ENCODE peak calls at places on chromosomes 13 and 19, in six cellular contexts. One of them, this sample, is unnamed.

GRCh38 chr19:33799507-33799906 is 2.8 kb downstream of the KCTD15 start:
- DNase-seq in CD8-positive, alpha-beta T cell: no peak
- DNase-seq in GM06990: no peak
- DNase-seq in BE2C: peak; percentile 72
- DNase-seq in foreskin fibroblast: no peak
- DNase-seq in psoas muscle: no peak
- DNase-seq in this sample: no peak

GRCh38 chr13:100100115-100100879 is 11.4 kb downstream of the PCCA start:
- DNase-seq in CD8-positive, alpha-beta T cell: no peak
- DNase-seq in GM06990: no peak
- DNase-seq in BE2C: no peak
- DNase-seq in foreskin fibroblast: peak; percentile 70
- DNase-seq in psoas muscle: no peak
- DNase-seq in this sample: no peak

GRCh38 chr13:99433543-99434075 is 67.7 kb upstream of the TM9SF2 start:
- DNase-seq in CD8-positive, alpha-beta T cell: no peak
- DNase-seq in GM06990: no peak
- DNase-seq in BE2C: no peak
- DNase-seq in foreskin fibroblast: no peak
- DNase-seq in psoas muscle: no peak
- DNase-seq in this sample: no peak

GRCh38 chr13:71477735-71478134 is 389.3 kb downstream of the DACH1 start:
- DNase-seq in CD8-positive, alpha-beta T cell: no peak
- DNase-seq in GM06990: no peak
- DNase-seq in BE2C: no peak
- DNase-seq in foreskin fibroblast: peak; percentile 1
- DNase-seq in psoas muscle: no peak
- DNase-seq in this sample: no peak

GRCh38 chr13:98050041-98050466 is 92.8 kb upstream of the FARP1 start:
- DNase-seq in CD8-positive, alpha-beta T cell: no peak
- DNase-seq in GM06990: no peak
- DNase-seq in BE2C: peak; percentile 66
- DNase-seq in foreskin fibroblast: peak; percentile 35
- DNase-seq in psoas muscle: no peak
- DNase-seq in this sample: no peak

GRCh38 chr13:69617587-69617986 is 490.0 kb upstream of the ATXN8OS start:
- DNase-seq in CD8-positive, alpha-beta T cell: no peak
- DNase-seq in GM06990: no peak
- DNase-seq in BE2C: no peak
- DNase-seq in foreskin fibroblast: no peak
- DNase-seq in psoas muscle: no peak
- DNase-seq in this sample: no peak

GRCh38 chr19:1292419-1293151 is 6.9 kb downstream of the EFNA2 start:
- DNase-seq in CD8-positive, alpha-beta T cell: no peak
- DNase-seq in GM06990: no peak
- DNase-seq in BE2C: no peak
- DNase-seq in foreskin fibroblast: no peak
- DNase-seq in psoas muscle: no peak
- DNase-seq in this sample: no peak

GRCh38 chr19:1217366-1217765 is 11.8 kb downstream of the STK11 start:
- DNase-seq in CD8-positive, alpha-beta T cell: no peak
- DNase-seq in GM06990: no peak
- DNase-seq in BE2C: peak; percentile 47
- DNase-seq in foreskin fibroblast: no peak
- DNase-seq in psoas muscle: no peak
- DNase-seq in this sample: no peak

GRCh38 chr19:51372649-51373504 is at the start of gene NKG7:
- DNase-seq in CD8-positive, alpha-beta T cell: peak; percentile 39
- DNase-seq in GM06990: peak; percentile 68
- DNase-seq in BE2C: no peak
- DNase-seq in foreskin fibroblast: no peak
- DNase-seq in psoas muscle: no peak
- DNase-seq in this sample: no peak

GRCh38 chr19:12450817-12451216 is 10.0 kb upstream of the ZNF443 start:
- DNase-seq in CD8-positive, alpha-beta T cell: no peak
- DNase-seq in GM06990: no peak
- DNase-seq in BE2C: no peak
- DNase-seq in foreskin fibroblast: no peak
- DNase-seq in psoas muscle: no peak
- DNase-seq in this sample: no peak

GRCh38 chr13:73168993-73169401 is 110.2 kb downstream of the KLF5 start:
- DNase-seq in CD8-positive, alpha-beta T cell: no peak
- DNase-seq in GM06990: no peak
- DNase-seq in BE2C: no peak
- DNase-seq in foreskin fibroblast: peak; percentile 29
- DNase-seq in psoas muscle: no peak
- DNase-seq in this sample: no peak

GRCh38 chr13:61045197-61045596 is 370.5 kb downstream of the PCDH20 start:
- DNase-seq in CD8-positive, alpha-beta T cell: no peak
- DNase-seq in GM06990: no peak
- DNase-seq in BE2C: no peak
- DNase-seq in foreskin fibroblast: no peak
- DNase-seq in psoas muscle: no peak
- DNase-seq in this sample: no peak

GRCh38 chr19:548841-549830 is 5.3 kb downstream of the GZMM start:
- DNase-seq in CD8-positive, alpha-beta T cell: no peak
- DNase-seq in GM06990: no peak
- DNase-seq in BE2C: no peak
- DNase-seq in foreskin fibroblast: no peak
- DNase-seq in psoas muscle: no peak
- DNase-seq in this sample: no peak

GRCh38 chr13:24385902-24386301 is 76.5 kb downstream of the C1QTNF9 start:
- DNase-seq in CD8-positive, alpha-beta T cell: no peak
- DNase-seq in GM06990: no peak
- DNase-seq in BE2C: no peak
- DNase-seq in foreskin fibroblast: no peak
- DNase-seq in psoas muscle: no peak
- DNase-seq in this sample: no peak

GRCh38 chr19:13404236-13404635 is 102.0 kb downstream of the CACNA1A start:
- DNase-seq in CD8-positive, alpha-beta T cell: no peak
- DNase-seq in GM06990: no peak
- DNase-seq in BE2C: no peak
- DNase-seq in foreskin fibroblast: no peak
- DNase-seq in psoas muscle: no peak
- DNase-seq in this sample: no peak

GRCh38 chr13:47397739-47398138 is 500.9 kb upstream of the HTR2A start:
- DNase-seq in CD8-positive, alpha-beta T cell: no peak
- DNase-seq in GM06990: no peak
- DNase-seq in BE2C: no peak
- DNase-seq in foreskin fibroblast: peak; percentile 61
- DNase-seq in psoas muscle: no peak
- DNase-seq in this sample: no peak

GRCh38 chr19:33561261-33561660 is 39.7 kb upstream of the PEPD start:
- DNase-seq in CD8-positive, alpha-beta T cell: no peak
- DNase-seq in GM06990: no peak
- DNase-seq in BE2C: no peak
- DNase-seq in foreskin fibroblast: no peak
- DNase-seq in psoas muscle: no peak
- DNase-seq in this sample: no peak

GRCh38 chr19:9075064-9075964 is 11.5 kb upstream of the OR1M1 start:
- DNase-seq in CD8-positive, alpha-beta T cell: no peak
- DNase-seq in GM06990: no peak
- DNase-seq in BE2C: peak; percentile 54
- DNase-seq in foreskin fibroblast: peak; percentile 83
- DNase-seq in psoas muscle: peak; percentile 54
- DNase-seq in this sample: no peak

GRCh38 chr19:39352549-39353285 is 10.5 kb downstream of the SAMD4B start:
- DNase-seq in CD8-positive, alpha-beta T cell: no peak
- DNase-seq in GM06990: no peak
- DNase-seq in BE2C: no peak
- DNase-seq in foreskin fibroblast: no peak
- DNase-seq in psoas muscle: no peak
- DNase-seq in this sample: no peak

GRCh38 chr19:30861896-30862295 is 487.3 kb downstream of the TSHZ3 start:
- DNase-seq in CD8-positive, alpha-beta T cell: no peak
- DNase-seq in GM06990: no peak
- DNase-seq in BE2C: no peak
- DNase-seq in foreskin fibroblast: no peak
- DNase-seq in psoas muscle: no peak
- DNase-seq in this sample: peak; percentile 33

GRCh38 chr13:76792680-76793334 is 93.4 kb downstream of the KCTD12 start:
- DNase-seq in CD8-positive, alpha-beta T cell: no peak
- DNase-seq in GM06990: no peak
- DNase-seq in BE2C: no peak
- DNase-seq in foreskin fibroblast: peak; percentile 88
- DNase-seq in psoas muscle: no peak
- DNase-seq in this sample: no peak

GRCh38 chr13:24842533-24843278 is 78.7 kb downstream of the RNF17 start:
- DNase-seq in CD8-positive, alpha-beta T cell: no peak
- DNase-seq in GM06990: no peak
- DNase-seq in BE2C: no peak
- DNase-seq in foreskin fibroblast: no peak
- DNase-seq in psoas muscle: no peak
- DNase-seq in this sample: no peak

GRCh38 chr13:106532111-106532929 is 3.1 kb downstream of the EFNB2 start:
- DNase-seq in CD8-positive, alpha-beta T cell: no peak
- DNase-seq in GM06990: no peak
- DNase-seq in BE2C: peak; percentile 75
- DNase-seq in foreskin fibroblast: peak; percentile 71
- DNase-seq in psoas muscle: no peak
- DNase-seq in this sample: no peak

GRCh38 chr13:76764429-76764828 is 121.8 kb downstream of the KCTD12 start:
- DNase-seq in CD8-positive, alpha-beta T cell: no peak
- DNase-seq in GM06990: no peak
- DNase-seq in BE2C: no peak
- DNase-seq in foreskin fibroblast: peak; percentile 68
- DNase-seq in psoas muscle: peak; percentile 56
- DNase-seq in this sample: peak; percentile 66

GRCh38 chr13:90553167-90553566 is 794.3 kb upstream of the MIR17HG start:
- DNase-seq in CD8-positive, alpha-beta T cell: no peak
- DNase-seq in GM06990: no peak
- DNase-seq in BE2C: no peak
- DNase-seq in foreskin fibroblast: no peak
- DNase-seq in psoas muscle: no peak
- DNase-seq in this sample: no peak

GRCh38 chr19:41111296-41111695 is 2.9 kb upstream of the CYP2F1 start:
- DNase-seq in CD8-positive, alpha-beta T cell: no peak
- DNase-seq in GM06990: no peak
- DNase-seq in BE2C: no peak
- DNase-seq in foreskin fibroblast: no peak
- DNase-seq in psoas muscle: no peak
- DNase-seq in this sample: no peak

GRCh38 chr13:110109140-110109783 is 197.7 kb downstream of the COL4A1 start:
- DNase-seq in CD8-positive, alpha-beta T cell: no peak
- DNase-seq in GM06990: no peak
- DNase-seq in BE2C: no peak
- DNase-seq in foreskin fibroblast: no peak
- DNase-seq in psoas muscle: no peak
- DNase-seq in this sample: no peak
- TF ChIP-seq CTCF in CD8-positive, alpha-beta T cell: no peak
- TF ChIP-seq CTCF in GM06990: no peak
- TF ChIP-seq CTCF in BE2C: no peak
- TF ChIP-seq CTCF in foreskin fibroblast: no peak
- TF ChIP-seq CTCF in psoas muscle: no peak
- TF ChIP-seq CTCF in this sample: no peak

DNA sequence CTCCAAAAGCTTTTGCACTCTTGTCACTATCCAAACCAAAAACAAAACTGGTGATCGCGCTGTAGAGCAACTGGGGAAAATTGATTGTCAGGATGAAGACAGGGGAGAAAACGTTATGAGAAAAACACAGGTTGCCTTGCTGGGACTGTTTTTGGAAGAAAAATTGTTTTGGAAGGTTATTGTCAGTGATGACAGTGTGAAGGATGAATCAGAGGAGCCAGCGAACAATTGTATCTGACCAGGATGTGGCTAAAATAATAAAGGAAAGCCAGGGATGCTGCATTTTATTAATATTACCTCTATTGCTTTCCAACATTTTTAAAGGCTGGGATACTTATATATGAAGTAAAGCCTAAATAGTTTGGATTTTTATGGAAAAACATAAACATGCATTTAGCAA is 334.0 kb downstream of the SPRY2 start:
- DNase-seq in CD8-positive, alpha-beta T cell: no peak
- DNase-seq in GM06990: no peak
- DNase-seq in BE2C: no peak
- DNase-seq in foreskin fibroblast: no peak
- DNase-seq in psoas muscle: no peak
- DNase-seq in this sample: no peak
- TF ChIP-seq CTCF in CD8-positive, alpha-beta T cell: no peak
- TF ChIP-seq CTCF in GM06990: no peak
- TF ChIP-seq CTCF in BE2C: no peak
- TF ChIP-seq CTCF in foreskin fibroblast: no peak
- TF ChIP-seq CTCF in psoas muscle: no peak
- TF ChIP-seq CTCF in this sample: no peak

DNA sequence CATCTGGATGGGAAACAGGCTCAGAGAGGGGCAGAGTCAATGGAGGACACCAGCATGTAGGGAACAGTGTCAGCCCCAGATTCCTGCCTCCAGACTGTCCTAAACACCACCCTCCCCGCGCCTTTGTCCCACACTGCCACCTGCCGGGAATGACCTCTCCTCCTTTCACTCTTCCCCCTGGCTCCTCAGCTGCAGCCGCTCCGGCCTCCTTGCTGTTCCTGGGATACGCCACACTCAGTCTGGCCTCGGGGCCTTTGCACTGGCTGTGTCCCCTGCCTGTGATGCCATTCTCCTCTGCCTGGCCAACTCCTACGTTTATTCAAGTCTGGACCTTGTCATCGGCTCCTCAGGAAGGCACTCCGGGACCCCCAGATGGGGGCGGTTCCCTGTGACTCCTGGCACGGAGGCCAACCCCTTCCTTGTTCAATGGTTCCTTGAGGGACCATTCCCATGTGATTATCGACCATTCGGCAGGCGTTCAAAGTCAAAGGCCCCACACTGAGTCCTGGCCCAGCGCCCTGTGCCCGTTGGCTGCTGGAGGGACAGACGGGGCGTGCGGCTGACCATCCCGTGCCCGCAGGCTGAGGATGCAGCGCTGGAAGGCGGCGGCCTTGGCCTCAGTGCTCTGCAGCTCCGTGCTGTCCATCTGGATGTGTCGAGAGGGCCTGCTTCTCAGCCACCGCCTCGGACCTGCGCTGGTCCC is 15.8 kb downstream of the FUT6 start:
- DNase-seq in CD8-positive, alpha-beta T cell: no peak
- DNase-seq in GM06990: no peak
- DNase-seq in BE2C: peak; percentile 69
- DNase-seq in foreskin fibroblast: peak; percentile 15
- DNase-seq in psoas muscle: no peak
- DNase-seq in this sample: no peak
- TF ChIP-seq CTCF in CD8-positive, alpha-beta T cell: no peak
- TF ChIP-seq CTCF in GM06990: no peak
- TF ChIP-seq CTCF in BE2C: peak; percentile 62
- TF ChIP-seq CTCF in foreskin fibroblast: no peak
- TF ChIP-seq CTCF in psoas muscle: no peak
- TF ChIP-seq CTCF in this sample: no peak

DNA sequence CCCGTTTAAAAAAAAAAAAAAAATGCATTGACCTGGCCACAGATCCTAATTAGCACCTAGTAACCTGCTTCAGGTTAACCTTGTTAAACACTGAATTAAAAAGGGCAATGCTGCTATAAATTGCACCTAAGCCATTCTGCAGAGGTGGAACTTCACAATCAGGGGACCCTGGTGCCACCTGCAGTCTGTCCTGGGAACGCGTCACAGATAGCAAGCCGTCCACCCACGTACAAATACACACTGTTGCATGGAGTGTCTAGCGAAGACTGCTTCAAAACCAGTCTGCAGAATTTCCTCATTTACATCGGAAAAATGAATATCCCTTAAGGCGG is 169.3 kb downstream of the COL4A1 start:
- DNase-seq in CD8-positive, alpha-beta T cell: no peak
- DNase-seq in GM06990: no peak
- DNase-seq in BE2C: no peak
- DNase-seq in foreskin fibroblast: no peak
- DNase-seq in psoas muscle: peak; percentile 47
- DNase-seq in this sample: no peak
- TF ChIP-seq CTCF in CD8-positive, alpha-beta T cell: no peak
- TF ChIP-seq CTCF in GM06990: peak; percentile 65
- TF ChIP-seq CTCF in BE2C: peak; percentile 40
- TF ChIP-seq CTCF in foreskin fibroblast: peak; percentile 13
- TF ChIP-seq CTCF in psoas muscle: peak; percentile 27
- TF ChIP-seq CTCF in this sample: peak; percentile 8

GRCh38 chr19:49957262-49957915 is 3.6 kb downstream of the SIGLEC11 start:
- DNase-seq in CD8-positive, alpha-beta T cell: no peak
- DNase-seq in GM06990: no peak
- DNase-seq in BE2C: no peak
- DNase-seq in foreskin fibroblast: no peak
- DNase-seq in psoas muscle: no peak
- DNase-seq in this sample: no peak
- TF ChIP-seq CTCF in CD8-positive, alpha-beta T cell: no peak
- TF ChIP-seq CTCF in GM06990: no peak
- TF ChIP-seq CTCF in BE2C: no peak
- TF ChIP-seq CTCF in foreskin fibroblast: no peak
- TF ChIP-seq CTCF in psoas muscle: no peak
- TF ChIP-seq CTCF in this sample: no peak